ENCODE peak calls at places on chromosomes 6 and 20, in ten cellular contexts. One of them, this sample, is unnamed.

GRCh38 chr6:155224031-155224451 is 39.8 kb upstream of the CLDN20 start:
- DNase-seq in small intestine: no peak
- DNase-seq in thyroid gland: no peak
- DNase-seq in naive thymus-derived CD4-positive, alpha-beta T cell: no peak
- DNase-seq in cardiac muscle cell: no peak
- DNase-seq in pancreas: no peak
- DNase-seq in CD4-positive, CD25-positive, alpha-beta regulatory T cell: peak
- DNase-seq in CD8-positive, alpha-beta T cell: peak
- DNase-seq in gastrocnemius medialis: no peak
- DNase-seq in substantia nigra: no peak
- DNase-seq in this sample: peak

GRCh38 chr6:116246089-116246488 is 7.8 kb downstream of the TSPYL4 start:
- DNase-seq in small intestine: no peak
- DNase-seq in thyroid gland: no peak
- DNase-seq in naive thymus-derived CD4-positive, alpha-beta T cell: no peak
- DNase-seq in cardiac muscle cell: no peak
- DNase-seq in pancreas: no peak
- DNase-seq in CD4-positive, CD25-positive, alpha-beta regulatory T cell: no peak
- DNase-seq in CD8-positive, alpha-beta T cell: no peak
- DNase-seq in gastrocnemius medialis: no peak
- DNase-seq in substantia nigra: no peak
- DNase-seq in this sample: no peak

GRCh38 chr20:19990911-19991707 is 26.1 kb upstream of the NAA20 start:
- DNase-seq in small intestine: no peak
- DNase-seq in thyroid gland: no peak
- DNase-seq in naive thymus-derived CD4-positive, alpha-beta T cell: no peak
- DNase-seq in cardiac muscle cell: no peak
- DNase-seq in pancreas: no peak
- DNase-seq in CD4-positive, CD25-positive, alpha-beta regulatory T cell: no peak
- DNase-seq in CD8-positive, alpha-beta T cell: no peak
- DNase-seq in gastrocnemius medialis: no peak
- DNase-seq in substantia nigra: no peak
- DNase-seq in this sample: no peak

GRCh38 chr6:4136354-4136831 is 1.0 kb upstream of the ECI2 start:
- DNase-seq in small intestine: peak
- DNase-seq in thyroid gland: no peak
- DNase-seq in naive thymus-derived CD4-positive, alpha-beta T cell: no peak
- DNase-seq in cardiac muscle cell: no peak
- DNase-seq in pancreas: no peak
- DNase-seq in CD4-positive, CD25-positive, alpha-beta regulatory T cell: no peak
- DNase-seq in CD8-positive, alpha-beta T cell: no peak
- DNase-seq in gastrocnemius medialis: no peak
- DNase-seq in substantia nigra: no peak
- DNase-seq in this sample: no peak

GRCh38 chr6:96156425-96156824 is 140.7 kb downstream of the FUT9 start:
- DNase-seq in small intestine: no peak
- DNase-seq in thyroid gland: no peak
- DNase-seq in naive thymus-derived CD4-positive, alpha-beta T cell: no peak
- DNase-seq in cardiac muscle cell: no peak
- DNase-seq in pancreas: no peak
- DNase-seq in CD4-positive, CD25-positive, alpha-beta regulatory T cell: no peak
- DNase-seq in CD8-positive, alpha-beta T cell: no peak
- DNase-seq in gastrocnemius medialis: no peak
- DNase-seq in substantia nigra: no peak
- DNase-seq in this sample: no peak

GRCh38 chr6:14968056-14968643 is 277.7 kb upstream of the JARID2 start:
- DNase-seq in small intestine: peak
- DNase-seq in thyroid gland: no peak
- DNase-seq in naive thymus-derived CD4-positive, alpha-beta T cell: no peak
- DNase-seq in cardiac muscle cell: no peak
- DNase-seq in pancreas: no peak
- DNase-seq in CD4-positive, CD25-positive, alpha-beta regulatory T cell: no peak
- DNase-seq in CD8-positive, alpha-beta T cell: no peak
- DNase-seq in gastrocnemius medialis: no peak
- DNase-seq in substantia nigra: no peak
- DNase-seq in this sample: no peak

GRCh38 chr6:26420607-26421235 is 18.6 kb downstream of the BTN3A1 start:
- DNase-seq in small intestine: no peak
- DNase-seq in thyroid gland: peak
- DNase-seq in naive thymus-derived CD4-positive, alpha-beta T cell: peak
- DNase-seq in cardiac muscle cell: peak
- DNase-seq in pancreas: no peak
- DNase-seq in CD4-positive, CD25-positive, alpha-beta regulatory T cell: peak
- DNase-seq in CD8-positive, alpha-beta T cell: no peak
- DNase-seq in gastrocnemius medialis: no peak
- DNase-seq in substantia nigra: no peak
- DNase-seq in this sample: no peak

GRCh38 chr6:56657364-56657763 is 14.7 kb upstream of the DST start:
- DNase-seq in small intestine: no peak
- DNase-seq in thyroid gland: no peak
- DNase-seq in naive thymus-derived CD4-positive, alpha-beta T cell: no peak
- DNase-seq in cardiac muscle cell: no peak
- DNase-seq in pancreas: no peak
- DNase-seq in CD4-positive, CD25-positive, alpha-beta regulatory T cell: no peak
- DNase-seq in CD8-positive, alpha-beta T cell: no peak
- DNase-seq in gastrocnemius medialis: no peak
- DNase-seq in substantia nigra: no peak
- DNase-seq in this sample: no peak

GRCh38 chr6:116229287-116229913 is 24.5 kb downstream of the TSPYL4 start:
- DNase-seq in small intestine: no peak
- DNase-seq in thyroid gland: peak
- DNase-seq in naive thymus-derived CD4-positive, alpha-beta T cell: no peak
- DNase-seq in cardiac muscle cell: peak
- DNase-seq in pancreas: peak
- DNase-seq in CD4-positive, CD25-positive, alpha-beta regulatory T cell: no peak
- DNase-seq in CD8-positive, alpha-beta T cell: no peak
- DNase-seq in gastrocnemius medialis: peak
- DNase-seq in substantia nigra: peak
- DNase-seq in this sample: no peak

GRCh38 chr6:56729719-56730118 is 87.0 kb upstream of the DST start:
- DNase-seq in small intestine: no peak
- DNase-seq in thyroid gland: no peak
- DNase-seq in naive thymus-derived CD4-positive, alpha-beta T cell: no peak
- DNase-seq in cardiac muscle cell: no peak
- DNase-seq in pancreas: no peak
- DNase-seq in CD4-positive, CD25-positive, alpha-beta regulatory T cell: no peak
- DNase-seq in CD8-positive, alpha-beta T cell: no peak
- DNase-seq in gastrocnemius medialis: no peak
- DNase-seq in substantia nigra: no peak
- DNase-seq in this sample: peak

GRCh38 chr20:25005220-25005619 is 12.7 kb upstream of the APMAP start:
- DNase-seq in small intestine: no peak
- DNase-seq in thyroid gland: peak
- DNase-seq in naive thymus-derived CD4-positive, alpha-beta T cell: no peak
- DNase-seq in cardiac muscle cell: no peak
- DNase-seq in pancreas: no peak
- DNase-seq in CD4-positive, CD25-positive, alpha-beta regulatory T cell: no peak
- DNase-seq in CD8-positive, alpha-beta T cell: no peak
- DNase-seq in gastrocnemius medialis: no peak
- DNase-seq in substantia nigra: no peak
- DNase-seq in this sample: no peak

DNA sequence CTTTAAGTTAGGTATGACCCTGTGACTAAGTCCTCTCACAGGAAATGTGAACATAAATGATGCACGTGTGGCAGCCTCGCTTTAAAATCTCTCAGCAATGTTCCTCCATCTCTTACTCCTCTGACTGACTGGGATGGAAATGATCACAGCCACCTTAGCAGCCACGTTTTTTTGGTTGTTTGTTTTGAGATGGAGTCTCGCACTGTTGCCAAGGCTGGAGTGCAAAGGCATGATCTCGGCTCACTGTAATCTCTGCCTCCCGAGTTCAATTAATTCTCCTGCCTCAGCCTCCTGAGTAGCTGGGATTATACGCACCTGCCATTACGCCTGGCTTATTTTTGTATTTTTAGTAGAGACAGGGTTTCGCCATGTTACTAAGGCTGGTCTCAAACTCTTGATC is 35.8 kb upstream of the HAO1 start:
- DNase-seq in small intestine: no peak
- DNase-seq in thyroid gland: no peak
- DNase-seq in naive thymus-derived CD4-positive, alpha-beta T cell: no peak
- DNase-seq in cardiac muscle cell: no peak
- DNase-seq in pancreas: no peak
- DNase-seq in CD4-positive, CD25-positive, alpha-beta regulatory T cell: no peak
- DNase-seq in CD8-positive, alpha-beta T cell: no peak
- DNase-seq in gastrocnemius medialis: no peak
- DNase-seq in substantia nigra: no peak
- DNase-seq in this sample: no peak
- H3K27ac ChIP-seq in small intestine: no peak
- H3K27ac ChIP-seq in thyroid gland: no peak
- H3K27ac ChIP-seq in naive thymus-derived CD4-positive, alpha-beta T cell: no peak
- H3K27ac ChIP-seq in cardiac muscle cell: no peak
- H3K27ac ChIP-seq in pancreas: no peak
- H3K27ac ChIP-seq in CD4-positive, CD25-positive, alpha-beta regulatory T cell: no peak
- H3K27ac ChIP-seq in CD8-positive, alpha-beta T cell: no peak
- H3K27ac ChIP-seq in gastrocnemius medialis: no peak
- H3K27ac ChIP-seq in substantia nigra: no peak
- H3K27ac ChIP-seq in this sample: no peak

GRCh38 chr20:3167738-3168078 is 5.6 kb downstream of the LZTS3 start:
- DNase-seq in small intestine: no peak
- DNase-seq in thyroid gland: no peak
- DNase-seq in naive thymus-derived CD4-positive, alpha-beta T cell: no peak
- DNase-seq in cardiac muscle cell: no peak
- DNase-seq in pancreas: peak
- DNase-seq in CD4-positive, CD25-positive, alpha-beta regulatory T cell: no peak
- DNase-seq in CD8-positive, alpha-beta T cell: no peak
- DNase-seq in gastrocnemius medialis: no peak
- DNase-seq in substantia nigra: no peak
- DNase-seq in this sample: no peak

GRCh38 chr20:3171391-3172125 is 1.8 kb downstream of the LZTS3 start:
- DNase-seq in small intestine: no peak
- DNase-seq in thyroid gland: no peak
- DNase-seq in naive thymus-derived CD4-positive, alpha-beta T cell: no peak
- DNase-seq in cardiac muscle cell: no peak
- DNase-seq in pancreas: no peak
- DNase-seq in CD4-positive, CD25-positive, alpha-beta regulatory T cell: no peak
- DNase-seq in CD8-positive, alpha-beta T cell: no peak
- DNase-seq in gastrocnemius medialis: no peak
- DNase-seq in substantia nigra: no peak
- DNase-seq in this sample: no peak

GRCh38 chr20:3168079-3168828 is 5.1 kb downstream of the LZTS3 start:
- DNase-seq in small intestine: peak
- DNase-seq in thyroid gland: peak
- DNase-seq in naive thymus-derived CD4-positive, alpha-beta T cell: no peak
- DNase-seq in cardiac muscle cell: peak
- DNase-seq in pancreas: peak
- DNase-seq in CD4-positive, CD25-positive, alpha-beta regulatory T cell: no peak
- DNase-seq in CD8-positive, alpha-beta T cell: no peak
- DNase-seq in gastrocnemius medialis: no peak
- DNase-seq in substantia nigra: no peak
- DNase-seq in this sample: no peak

GRCh38 chr20:3166913-3167342 is 6.4 kb downstream of the LZTS3 start:
- DNase-seq in small intestine: no peak
- DNase-seq in thyroid gland: no peak
- DNase-seq in naive thymus-derived CD4-positive, alpha-beta T cell: no peak
- DNase-seq in cardiac muscle cell: no peak
- DNase-seq in pancreas: peak
- DNase-seq in CD4-positive, CD25-positive, alpha-beta regulatory T cell: no peak
- DNase-seq in CD8-positive, alpha-beta T cell: no peak
- DNase-seq in gastrocnemius medialis: no peak
- DNase-seq in substantia nigra: no peak
- DNase-seq in this sample: no peak

GRCh38 chr20:3168829-3169590 is 4.3 kb downstream of the LZTS3 start:
- DNase-seq in small intestine: no peak
- DNase-seq in thyroid gland: no peak
- DNase-seq in naive thymus-derived CD4-positive, alpha-beta T cell: no peak
- DNase-seq in cardiac muscle cell: no peak
- DNase-seq in pancreas: no peak
- DNase-seq in CD4-positive, CD25-positive, alpha-beta regulatory T cell: no peak
- DNase-seq in CD8-positive, alpha-beta T cell: no peak
- DNase-seq in gastrocnemius medialis: no peak
- DNase-seq in substantia nigra: no peak
- DNase-seq in this sample: no peak
- H3K27ac ChIP-seq in small intestine: peak
- H3K27ac ChIP-seq in thyroid gland: no peak
- H3K27ac ChIP-seq in naive thymus-derived CD4-positive, alpha-beta T cell: no peak
- H3K27ac ChIP-seq in cardiac muscle cell: no peak
- H3K27ac ChIP-seq in pancreas: peak
- H3K27ac ChIP-seq in CD4-positive, CD25-positive, alpha-beta regulatory T cell: no peak
- H3K27ac ChIP-seq in CD8-positive, alpha-beta T cell: no peak
- H3K27ac ChIP-seq in gastrocnemius medialis: no peak
- H3K27ac ChIP-seq in substantia nigra: no peak
- H3K27ac ChIP-seq in this sample: no peak

DNA sequence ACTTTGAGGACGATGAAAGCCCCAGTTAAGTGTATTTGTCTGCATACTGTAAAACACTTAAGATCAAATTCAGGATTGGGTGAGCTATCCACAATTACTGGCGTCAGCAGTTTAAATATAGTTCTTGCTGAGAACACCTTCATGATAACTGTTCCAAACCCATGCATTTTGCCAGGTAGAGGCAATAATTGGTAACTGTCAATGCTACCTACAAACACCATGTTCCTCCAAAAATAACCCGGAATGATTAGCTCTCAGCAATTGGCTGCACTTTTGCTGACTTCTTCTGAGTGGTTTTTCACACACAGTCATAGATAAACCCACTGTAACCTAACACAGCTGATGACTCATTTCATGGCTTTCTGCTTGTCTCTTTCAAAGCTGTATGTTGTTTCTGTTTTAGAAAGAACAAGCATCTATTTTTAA is 1358.6 kb upstream of the GJE1 start:
- DNase-seq in small intestine: peak
- DNase-seq in thyroid gland: no peak
- DNase-seq in naive thymus-derived CD4-positive, alpha-beta T cell: no peak
- DNase-seq in cardiac muscle cell: peak
- DNase-seq in pancreas: no peak
- DNase-seq in CD4-positive, CD25-positive, alpha-beta regulatory T cell: no peak
- DNase-seq in CD8-positive, alpha-beta T cell: no peak
- DNase-seq in gastrocnemius medialis: no peak
- DNase-seq in substantia nigra: no peak
- DNase-seq in this sample: peak
- H3K27ac ChIP-seq in small intestine: no peak
- H3K27ac ChIP-seq in thyroid gland: no peak
- H3K27ac ChIP-seq in naive thymus-derived CD4-positive, alpha-beta T cell: no peak
- H3K27ac ChIP-seq in cardiac muscle cell: peak
- H3K27ac ChIP-seq in pancreas: no peak
- H3K27ac ChIP-seq in CD4-positive, CD25-positive, alpha-beta regulatory T cell: no peak
- H3K27ac ChIP-seq in CD8-positive, alpha-beta T cell: no peak
- H3K27ac ChIP-seq in gastrocnemius medialis: peak
- H3K27ac ChIP-seq in substantia nigra: no peak
- H3K27ac ChIP-seq in this sample: no peak

GRCh38 chr6:73738367-73739028 is 42.5 kb downstream of the CD109 start:
- DNase-seq in small intestine: no peak
- DNase-seq in thyroid gland: no peak
- DNase-seq in naive thymus-derived CD4-positive, alpha-beta T cell: no peak
- DNase-seq in cardiac muscle cell: no peak
- DNase-seq in pancreas: no peak
- DNase-seq in CD4-positive, CD25-positive, alpha-beta regulatory T cell: no peak
- DNase-seq in CD8-positive, alpha-beta T cell: no peak
- DNase-seq in gastrocnemius medialis: no peak
- DNase-seq in substantia nigra: no peak
- DNase-seq in this sample: no peak
- H3K27ac ChIP-seq in small intestine: no peak
- H3K27ac ChIP-seq in thyroid gland: no peak
- H3K27ac ChIP-seq in naive thymus-derived CD4-positive, alpha-beta T cell: no peak
- H3K27ac ChIP-seq in cardiac muscle cell: no peak
- H3K27ac ChIP-seq in pancreas: no peak
- H3K27ac ChIP-seq in CD4-positive, CD25-positive, alpha-beta regulatory T cell: no peak
- H3K27ac ChIP-seq in CD8-positive, alpha-beta T cell: no peak
- H3K27ac ChIP-seq in gastrocnemius medialis: no peak
- H3K27ac ChIP-seq in substantia nigra: no peak
- H3K27ac ChIP-seq in this sample: no peak

GRCh38 chr6:9554351-9554750 is 860.5 kb downstream of the TFAP2A start:
- DNase-seq in small intestine: no peak
- DNase-seq in thyroid gland: no peak
- DNase-seq in naive thymus-derived CD4-positive, alpha-beta T cell: no peak
- DNase-seq in cardiac muscle cell: no peak
- DNase-seq in pancreas: no peak
- DNase-seq in CD4-positive, CD25-positive, alpha-beta regulatory T cell: no peak
- DNase-seq in CD8-positive, alpha-beta T cell: no peak
- DNase-seq in gastrocnemius medialis: no peak
- DNase-seq in substantia nigra: no peak
- DNase-seq in this sample: no peak
- H3K27ac ChIP-seq in small intestine: no peak
- H3K27ac ChIP-seq in thyroid gland: no peak
- H3K27ac ChIP-seq in naive thymus-derived CD4-positive, alpha-beta T cell: no peak
- H3K27ac ChIP-seq in cardiac muscle cell: no peak
- H3K27ac ChIP-seq in pancreas: no peak
- H3K27ac ChIP-seq in CD4-positive, CD25-positive, alpha-beta regulatory T cell: no peak
- H3K27ac ChIP-seq in CD8-positive, alpha-beta T cell: no peak
- H3K27ac ChIP-seq in gastrocnemius medialis: no peak
- H3K27ac ChIP-seq in substantia nigra: no peak
- H3K27ac ChIP-seq in this sample: no peak